ENCODE peak calls at places on chromosomes 12 and 14, in five cellular contexts. One of them, this sample, is unnamed.

GRCh38 chr12:99153283-99153682 is 494.3 kb upstream of the GARIN6 start:
- DNase-seq in HCT116: no peak
- DNase-seq in Peyer's patch: no peak
- DNase-seq in esophagus muscularis mucosa: no peak
- DNase-seq in CD4-positive, CD25-positive, alpha-beta regulatory T cell: no peak
- DNase-seq in this sample: no peak

GRCh38 chr14:61103541-61104339 is 122.7 kb downstream of the SLC38A6 start:
- DNase-seq in HCT116: peak; percentile 76
- DNase-seq in Peyer's patch: no peak
- DNase-seq in esophagus muscularis mucosa: peak; percentile 92
- DNase-seq in CD4-positive, CD25-positive, alpha-beta regulatory T cell: peak; percentile 44
- DNase-seq in this sample: peak; percentile 97

GRCh38 chr12:6620137-6620884 is 13.1 kb upstream of the CHD4 start:
- DNase-seq in HCT116: no peak
- DNase-seq in Peyer's patch: no peak
- DNase-seq in esophagus muscularis mucosa: no peak
- DNase-seq in CD4-positive, CD25-positive, alpha-beta regulatory T cell: peak; percentile 58
- DNase-seq in this sample: peak; percentile 82

GRCh38 chr14:58082491-58083098 is 69.4 kb downstream of the ARMH4 start:
- DNase-seq in HCT116: peak; percentile 19
- DNase-seq in Peyer's patch: no peak
- DNase-seq in esophagus muscularis mucosa: no peak
- DNase-seq in CD4-positive, CD25-positive, alpha-beta regulatory T cell: no peak
- DNase-seq in this sample: peak; percentile 90

GRCh38 chr12:114673169-114673833 is 10.7 kb downstream of the TBX3 start:
- DNase-seq in HCT116: no peak
- DNase-seq in Peyer's patch: no peak
- DNase-seq in esophagus muscularis mucosa: no peak
- DNase-seq in CD4-positive, CD25-positive, alpha-beta regulatory T cell: no peak
- DNase-seq in this sample: peak; percentile 77

GRCh38 chr12:122903704-122904034 is 7.7 kb upstream of the VPS37B start:
- DNase-seq in HCT116: no peak
- DNase-seq in Peyer's patch: peak; percentile 52
- DNase-seq in esophagus muscularis mucosa: no peak
- DNase-seq in CD4-positive, CD25-positive, alpha-beta regulatory T cell: no peak
- DNase-seq in this sample: no peak

GRCh38 chr12:20629414-20630156 is 65.5 kb upstream of the SLCO1C1 start:
- DNase-seq in HCT116: no peak
- DNase-seq in Peyer's patch: no peak
- DNase-seq in esophagus muscularis mucosa: no peak
- DNase-seq in CD4-positive, CD25-positive, alpha-beta regulatory T cell: no peak
- DNase-seq in this sample: peak; percentile 61

GRCh38 chr14:59321184-59321952 is 132.9 kb downstream of the DAAM1 start:
- DNase-seq in HCT116: no peak
- DNase-seq in Peyer's patch: no peak
- DNase-seq in esophagus muscularis mucosa: no peak
- DNase-seq in CD4-positive, CD25-positive, alpha-beta regulatory T cell: no peak
- DNase-seq in this sample: peak; percentile 69

GRCh38 chr14:90553298-90553920 is 156.6 kb downstream of the CALM1 start:
- DNase-seq in HCT116: no peak
- DNase-seq in Peyer's patch: no peak
- DNase-seq in esophagus muscularis mucosa: no peak
- DNase-seq in CD4-positive, CD25-positive, alpha-beta regulatory T cell: no peak
- DNase-seq in this sample: no peak

DNA sequence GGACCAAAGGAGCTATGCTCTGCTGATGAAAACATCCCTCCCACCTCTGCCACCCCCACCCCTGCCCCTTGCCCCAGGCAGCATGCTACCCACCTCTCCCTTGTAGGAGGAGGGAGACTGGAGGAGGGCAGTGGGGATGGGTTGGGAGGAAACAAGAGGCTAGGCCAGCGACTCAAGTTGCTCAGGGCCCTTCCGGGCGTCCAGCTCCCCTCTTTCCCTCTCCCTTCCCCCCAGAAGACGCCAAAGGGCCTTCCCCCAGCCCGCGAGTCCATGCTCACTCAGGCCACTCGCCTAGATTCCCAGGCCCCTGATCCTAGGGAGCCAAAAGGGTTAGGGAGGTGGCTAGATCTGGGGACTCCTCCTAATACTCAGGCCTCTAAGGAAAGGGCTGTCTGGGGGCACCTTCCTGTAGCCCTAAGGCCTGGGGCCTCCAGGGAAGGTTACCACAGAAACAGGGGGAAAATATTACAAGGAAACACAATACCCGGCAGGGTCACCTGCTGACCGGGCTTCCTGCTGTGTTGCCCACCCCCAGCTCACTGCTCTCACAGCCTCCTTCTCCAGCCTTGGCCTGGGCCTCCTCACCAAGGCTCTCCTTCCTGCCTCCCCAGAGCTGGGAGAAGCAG is 2.9 kb downstream of the HDAC7 start:
- DNase-seq in HCT116: no peak
- DNase-seq in Peyer's patch: no peak
- DNase-seq in esophagus muscularis mucosa: no peak
- DNase-seq in CD4-positive, CD25-positive, alpha-beta regulatory T cell: no peak
- DNase-seq in this sample: no peak
- H3K4me1 ChIP-seq in HCT116: peaks cover 90% of the 10 kb centered on the region
- H3K4me1 ChIP-seq in Peyer's patch: peaks cover 6% of the 10 kb centered on the region
- H3K4me1 ChIP-seq in esophagus muscularis mucosa: peaks cover 77% of the 10 kb centered on the region
- H3K4me1 ChIP-seq in CD4-positive, CD25-positive, alpha-beta regulatory T cell: peaks cover 85% of the 10 kb centered on the region
- H3K4me1 ChIP-seq in this sample: peaks cover 57% of the 10 kb centered on the region

GRCh38 chr12:89704457-89704856 is 4.2 kb downstream of the ATP2B1 start:
- DNase-seq in HCT116: no peak
- DNase-seq in Peyer's patch: no peak
- DNase-seq in esophagus muscularis mucosa: no peak
- DNase-seq in CD4-positive, CD25-positive, alpha-beta regulatory T cell: no peak
- DNase-seq in this sample: peak; percentile 12

GRCh38 chr12:89703768-89704167 is 4.9 kb downstream of the ATP2B1 start:
- DNase-seq in HCT116: no peak
- DNase-seq in Peyer's patch: no peak
- DNase-seq in esophagus muscularis mucosa: no peak
- DNase-seq in CD4-positive, CD25-positive, alpha-beta regulatory T cell: no peak
- DNase-seq in this sample: peak; percentile 14

GRCh38 chr12:89702503-89702902 is 6.1 kb downstream of the ATP2B1 start:
- DNase-seq in HCT116: no peak
- DNase-seq in Peyer's patch: no peak
- DNase-seq in esophagus muscularis mucosa: no peak
- DNase-seq in CD4-positive, CD25-positive, alpha-beta regulatory T cell: no peak
- DNase-seq in this sample: no peak

GRCh38 chr12:89700191-89700810 is 8.3 kb downstream of the ATP2B1 start:
- DNase-seq in HCT116: no peak
- DNase-seq in Peyer's patch: no peak
- DNase-seq in esophagus muscularis mucosa: no peak
- DNase-seq in CD4-positive, CD25-positive, alpha-beta regulatory T cell: no peak
- DNase-seq in this sample: no peak

GRCh38 chr12:89701606-89702206 is 6.9 kb downstream of the ATP2B1 start:
- DNase-seq in HCT116: no peak
- DNase-seq in Peyer's patch: no peak
- DNase-seq in esophagus muscularis mucosa: no peak
- DNase-seq in CD4-positive, CD25-positive, alpha-beta regulatory T cell: no peak
- DNase-seq in this sample: no peak
- H3K4me1 ChIP-seq in HCT116: peaks cover 7% of the 10 kb centered on the region
- H3K4me1 ChIP-seq in Peyer's patch: no peaks in the 10 kb centered on the region
- H3K4me1 ChIP-seq in esophagus muscularis mucosa: peaks cover 2% of the 10 kb centered on the region
- H3K4me1 ChIP-seq in CD4-positive, CD25-positive, alpha-beta regulatory T cell: peaks cover 84% of the 10 kb centered on the region
- H3K4me1 ChIP-seq in this sample: peaks cover 14% of the 10 kb centered on the region

GRCh38 chr12:96078281-96078761 is 42.9 kb upstream of the LTA4H start:
- DNase-seq in HCT116: no peak
- DNase-seq in Peyer's patch: no peak
- DNase-seq in esophagus muscularis mucosa: no peak
- DNase-seq in CD4-positive, CD25-positive, alpha-beta regulatory T cell: no peak
- DNase-seq in this sample: no peak

GRCh38 chr12:96073346-96074336 is 38.3 kb upstream of the LTA4H start:
- DNase-seq in HCT116: no peak
- DNase-seq in Peyer's patch: no peak
- DNase-seq in esophagus muscularis mucosa: no peak
- DNase-seq in CD4-positive, CD25-positive, alpha-beta regulatory T cell: no peak
- DNase-seq in this sample: peak; percentile 20

GRCh38 chr12:96081596-96081995 is 46.2 kb upstream of the LTA4H start:
- DNase-seq in HCT116: no peak
- DNase-seq in Peyer's patch: no peak
- DNase-seq in esophagus muscularis mucosa: no peak
- DNase-seq in CD4-positive, CD25-positive, alpha-beta regulatory T cell: no peak
- DNase-seq in this sample: no peak

GRCh38 chr12:96075560-96075959 is 40.2 kb upstream of the LTA4H start:
- DNase-seq in HCT116: no peak
- DNase-seq in Peyer's patch: no peak
- DNase-seq in esophagus muscularis mucosa: no peak
- DNase-seq in CD4-positive, CD25-positive, alpha-beta regulatory T cell: no peak
- DNase-seq in this sample: no peak

GRCh38 chr12:96077081-96077480 is 41.7 kb upstream of the LTA4H start:
- DNase-seq in HCT116: no peak
- DNase-seq in Peyer's patch: no peak
- DNase-seq in esophagus muscularis mucosa: no peak
- DNase-seq in CD4-positive, CD25-positive, alpha-beta regulatory T cell: no peak
- DNase-seq in this sample: no peak
- H3K4me1 ChIP-seq in HCT116: peaks cover 6% of the 10 kb centered on the region
- H3K4me1 ChIP-seq in Peyer's patch: no peaks in the 10 kb centered on the region
- H3K4me1 ChIP-seq in esophagus muscularis mucosa: peaks cover 13% of the 10 kb centered on the region
- H3K4me1 ChIP-seq in CD4-positive, CD25-positive, alpha-beta regulatory T cell: no peaks in the 10 kb centered on the region
- H3K4me1 ChIP-seq in this sample: no peaks in the 10 kb centered on the region

GRCh38 chr12:121792607-121793500 is 634 bp downstream of the RHOF start:
- DNase-seq in HCT116: no peak
- DNase-seq in Peyer's patch: peak; percentile 83
- DNase-seq in esophagus muscularis mucosa: no peak
- DNase-seq in CD4-positive, CD25-positive, alpha-beta regulatory T cell: peak; percentile 72
- DNase-seq in this sample: no peak

GRCh38 chr12:121795029-121795977 is 1.8 kb upstream of the RHOF start:
- DNase-seq in HCT116: peak; percentile 76
- DNase-seq in Peyer's patch: peak; percentile 97
- DNase-seq in esophagus muscularis mucosa: peak; percentile 98
- DNase-seq in CD4-positive, CD25-positive, alpha-beta regulatory T cell: peak; percentile 88
- DNase-seq in this sample: peak; percentile 82

GRCh38 chr12:121794532-121795028 is 1.1 kb upstream of the RHOF start:
- DNase-seq in HCT116: no peak
- DNase-seq in Peyer's patch: peak; percentile 70
- DNase-seq in esophagus muscularis mucosa: no peak
- DNase-seq in CD4-positive, CD25-positive, alpha-beta regulatory T cell: no peak
- DNase-seq in this sample: peak; percentile 54

GRCh38 chr12:121793501-121793835 is at the start of gene RHOF:
- DNase-seq in HCT116: no peak
- DNase-seq in Peyer's patch: peak; percentile 88
- DNase-seq in esophagus muscularis mucosa: no peak
- DNase-seq in CD4-positive, CD25-positive, alpha-beta regulatory T cell: no peak
- DNase-seq in this sample: peak; percentile 56

GRCh38 chr12:121793836-121794531 is 496 bp upstream of the RHOF start:
- DNase-seq in HCT116: peak; percentile 89
- DNase-seq in Peyer's patch: peak; percentile 97
- DNase-seq in esophagus muscularis mucosa: peak; percentile 96
- DNase-seq in CD4-positive, CD25-positive, alpha-beta regulatory T cell: peak; percentile 98
- DNase-seq in this sample: peak; percentile 98
- H3K4me1 ChIP-seq in HCT116: peaks cover 92% of the 10 kb centered on the region
- H3K4me1 ChIP-seq in Peyer's patch: peaks cover 7% of the 10 kb centered on the region
- H3K4me1 ChIP-seq in esophagus muscularis mucosa: peaks cover 66% of the 10 kb centered on the region
- H3K4me1 ChIP-seq in CD4-positive, CD25-positive, alpha-beta regulatory T cell: peaks cover 88% of the 10 kb centered on the region
- H3K4me1 ChIP-seq in this sample: peaks cover 31% of the 10 kb centered on the region

GRCh38 chr14:98197933-98198332 is 1074.1 kb downstream of the BCL11B start:
- DNase-seq in HCT116: no peak
- DNase-seq in Peyer's patch: no peak
- DNase-seq in esophagus muscularis mucosa: no peak
- DNase-seq in CD4-positive, CD25-positive, alpha-beta regulatory T cell: no peak
- DNase-seq in this sample: no peak
- H3K4me1 ChIP-seq in HCT116: no peaks in the 10 kb centered on the region
- H3K4me1 ChIP-seq in Peyer's patch: no peaks in the 10 kb centered on the region
- H3K4me1 ChIP-seq in esophagus muscularis mucosa: no peaks in the 10 kb centered on the region
- H3K4me1 ChIP-seq in CD4-positive, CD25-positive, alpha-beta regulatory T cell: peaks cover 38% of the 10 kb centered on the region
- H3K4me1 ChIP-seq in this sample: no peaks in the 10 kb centered on the region

GRCh38 chr14:68176687-68177086 is 357.1 kb downstream of the RAD51B start:
- DNase-seq in HCT116: no peak
- DNase-seq in Peyer's patch: no peak
- DNase-seq in esophagus muscularis mucosa: no peak
- DNase-seq in CD4-positive, CD25-positive, alpha-beta regulatory T cell: no peak
- DNase-seq in this sample: no peak

GRCh38 chr14:68174446-68174845 is 354.9 kb downstream of the RAD51B start:
- DNase-seq in HCT116: no peak
- DNase-seq in Peyer's patch: no peak
- DNase-seq in esophagus muscularis mucosa: no peak
- DNase-seq in CD4-positive, CD25-positive, alpha-beta regulatory T cell: no peak
- DNase-seq in this sample: no peak

GRCh38 chr14:68172664-68173063 is 353.1 kb downstream of the RAD51B start:
- DNase-seq in HCT116: peak; percentile 34
- DNase-seq in Peyer's patch: no peak
- DNase-seq in esophagus muscularis mucosa: no peak
- DNase-seq in CD4-positive, CD25-positive, alpha-beta regulatory T cell: no peak
- DNase-seq in this sample: no peak

GRCh38 chr14:68172216-68172615 is 352.6 kb downstream of the RAD51B start:
- DNase-seq in HCT116: no peak
- DNase-seq in Peyer's patch: no peak
- DNase-seq in esophagus muscularis mucosa: no peak
- DNase-seq in CD4-positive, CD25-positive, alpha-beta regulatory T cell: no peak
- DNase-seq in this sample: no peak

GRCh38 chr14:68173227-68173972 is 353.8 kb downstream of the RAD51B start:
- DNase-seq in HCT116: no peak
- DNase-seq in Peyer's patch: no peak
- DNase-seq in esophagus muscularis mucosa: no peak
- DNase-seq in CD4-positive, CD25-positive, alpha-beta regulatory T cell: no peak
- DNase-seq in this sample: peak; percentile 54
- H3K4me1 ChIP-seq in HCT116: peaks cover 31% of the 10 kb centered on the region
- H3K4me1 ChIP-seq in Peyer's patch: no peaks in the 10 kb centered on the region
- H3K4me1 ChIP-seq in esophagus muscularis mucosa: peaks cover 8% of the 10 kb centered on the region
- H3K4me1 ChIP-seq in CD4-positive, CD25-positive, alpha-beta regulatory T cell: no peaks in the 10 kb centered on the region
- H3K4me1 ChIP-seq in this sample: peaks cover 16% of the 10 kb centered on the region

GRCh38 chr14:52998376-52999010 is 47.6 kb upstream of the FERMT2 start:
- DNase-seq in HCT116: no peak
- DNase-seq in Peyer's patch: no peak
- DNase-seq in esophagus muscularis mucosa: no peak
- DNase-seq in CD4-positive, CD25-positive, alpha-beta regulatory T cell: no peak
- DNase-seq in this sample: peak; percentile 95

GRCh38 chr14:53001787-53002378 is 51.0 kb upstream of the FERMT2 start:
- DNase-seq in HCT116: no peak
- DNase-seq in Peyer's patch: no peak
- DNase-seq in esophagus muscularis mucosa: no peak
- DNase-seq in CD4-positive, CD25-positive, alpha-beta regulatory T cell: no peak
- DNase-seq in this sample: no peak

GRCh38 chr14:53004976-53005375 is 54.1 kb upstream of the FERMT2 start:
- DNase-seq in HCT116: no peak
- DNase-seq in Peyer's patch: no peak
- DNase-seq in esophagus muscularis mucosa: no peak
- DNase-seq in CD4-positive, CD25-positive, alpha-beta regulatory T cell: no peak
- DNase-seq in this sample: peak; percentile 18

GRCh38 chr14:53003776-53004175 is 52.9 kb upstream of the FERMT2 start:
- DNase-seq in HCT116: no peak
- DNase-seq in Peyer's patch: no peak
- DNase-seq in esophagus muscularis mucosa: no peak
- DNase-seq in CD4-positive, CD25-positive, alpha-beta regulatory T cell: no peak
- DNase-seq in this sample: no peak

DNA sequence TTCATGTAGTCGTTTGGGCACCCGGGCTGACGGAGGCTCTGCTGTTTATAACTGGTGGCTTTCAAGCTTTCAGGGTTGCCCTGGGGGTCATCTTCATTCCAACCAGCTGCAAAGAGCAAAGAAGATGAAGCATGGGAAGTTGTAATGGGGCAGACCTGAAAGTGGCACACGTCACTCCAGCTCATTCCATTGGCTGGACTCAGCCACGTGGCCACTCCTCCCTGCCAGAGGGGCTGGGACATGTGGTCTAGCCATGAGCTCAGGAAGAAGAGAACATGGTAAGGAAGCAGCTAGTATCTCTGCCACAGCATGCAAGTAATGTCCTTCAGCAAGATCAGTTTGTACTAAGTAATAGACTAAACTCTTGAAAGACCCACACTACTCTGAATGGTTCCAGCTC is 51.7 kb upstream of the FERMT2 start:
- DNase-seq in HCT116: no peak
- DNase-seq in Peyer's patch: no peak
- DNase-seq in esophagus muscularis mucosa: no peak
- DNase-seq in CD4-positive, CD25-positive, alpha-beta regulatory T cell: peak; percentile 11
- DNase-seq in this sample: no peak
- H3K4me1 ChIP-seq in HCT116: no peaks in the 10 kb centered on the region
- H3K4me1 ChIP-seq in Peyer's patch: no peaks in the 10 kb centered on the region
- H3K4me1 ChIP-seq in esophagus muscularis mucosa: peaks cover 6% of the 10 kb centered on the region
- H3K4me1 ChIP-seq in CD4-positive, CD25-positive, alpha-beta regulatory T cell: no peaks in the 10 kb centered on the region
- H3K4me1 ChIP-seq in this sample: peaks cover 13% of the 10 kb centered on the region

This sample was measured in GM23248.